ENCODE peak calls at places on chromosome 3, in seven cellular contexts. Y is NB4, A is stomach, Z is uterus, U is ovary, T is sigmoid colon, H is transverse colon. I is an unnamed sample.

GRCh38 chr3:114506622-114507300 is 212.9 kb downstream of the TIGIT start:
- DNase-seq in Y (no peak), A (no peak), Z (no peak), U (no peak), T (no peak), H (no peak), I (no peak)

GRCh38 chr3:115698851-115699535 is 75.7 kb downstream of the GAP43 start:
- DNase-seq in Y (no peak), A (no peak), Z (no peak), U (no peak), T (no peak), H (no peak), I (no peak)

GRCh38 chr3:197253243-197253947 is 45.0 kb downstream of the DLG1 start:
- DNase-seq in Y (no peak), A (no peak), Z (no peak), U (no peak), T (no peak), H (no peak), I (no peak)

GRCh38 chr3:36482880-36483279 is 102.6 kb downstream of the STAC start:
- DNase-seq in Y (no peak), A (no peak), Z (no peak), U (no peak), T (no peak), H (no peak), I (no peak)

GRCh38 chr3:44252332-44252731 is 10.6 kb downstream of the TOPAZ1 start:
- DNase-seq in Y (no peak), A (no peak), Z (no peak), U (no peak), T (no peak), H (no peak), I (no peak)

GRCh38 chr3:79249701-79250100 is 518.1 kb downstream of the ROBO1 start:
- DNase-seq in Y (no peak), A (no peak), Z (no peak), U (no peak), T (no peak), H (no peak), I (no peak)

GRCh38 chr3:151203053-151203420 is at the start of gene GPR171:
- DNase-seq in Y (no peak), A (no peak), Z (no peak), U (no peak), T (no peak), H (peak), I (no peak)

GRCh38 chr3:99330281-99330680 is 308.1 kb upstream of the COL8A1 start:
- DNase-seq in Y (no peak), A (no peak), Z (no peak), U (no peak), T (no peak), H (no peak), I (peak)

GRCh38 chr3:136621628-136622027 is 130.6 kb downstream of the STAG1 start:
- DNase-seq in Y (peak), A (no peak), Z (no peak), U (no peak), T (no peak), H (no peak), I (no peak)

GRCh38 chr3:32226875-32227500 is 11.5 kb upstream of the CMTM8 start:
- DNase-seq in Y (no peak), A (no peak), Z (no peak), U (no peak), T (no peak), H (no peak), I (no peak)

GRCh38 chr3:70543493-70543892 is 231.1 kb upstream of the MDFIC2 start:
- DNase-seq in Y (no peak), A (no peak), Z (no peak), U (no peak), T (no peak), H (no peak), I (no peak)

GRCh38 chr3:111915905-111916304 is 56.8 kb downstream of the PHLDB2 start:
- DNase-seq in Y (no peak), A (no peak), Z (no peak), U (no peak), T (no peak), H (no peak), I (no peak)

GRCh38 chr3:161042023-161042501 is 63.1 kb downstream of the B3GALNT1 start:
- DNase-seq in Y (no peak), A (no peak), Z (no peak), U (no peak), T (no peak), H (no peak), I (no peak)

GRCh38 chr3:184786271-184787010 is 25.5 kb upstream of the VPS8 start:
- DNase-seq in Y (peak), A (no peak), Z (peak), U (peak), T (peak), H (peak), I (no peak)

GRCh38 chr3:9793161-9793781 is 389 bp downstream of the ARPC4 start:
- DNase-seq in Y (peak), A (no peak), Z (no peak), U (no peak), T (no peak), H (peak), I (peak)

DNA sequence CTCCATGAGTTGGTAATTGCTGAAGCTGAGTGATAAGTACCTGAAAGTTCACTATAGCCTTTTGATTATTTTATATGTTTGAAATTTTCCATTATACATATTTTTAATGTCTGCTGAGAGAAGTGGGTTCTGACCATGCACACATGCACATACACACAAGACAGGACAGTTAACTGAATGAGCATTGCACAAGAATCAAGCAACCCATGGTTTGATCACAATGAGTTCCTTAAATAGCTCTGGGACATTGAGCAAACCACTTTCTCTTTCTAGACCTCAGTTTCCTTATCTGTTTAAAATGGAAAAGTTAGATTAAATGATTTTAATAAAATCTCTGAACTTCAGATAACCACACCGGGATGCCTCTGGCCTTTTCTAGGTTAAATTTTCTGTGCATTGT is 26.7 kb downstream of the SNTN start:
- DNase-seq in Y (peak), A (no peak), Z (no peak), U (no peak), T (no peak), H (no peak), I (no peak)
- TF ChIP-seq POLR2A in Y (no peak), A (no peak), Z (no peak), U (no peak), T (no peak), H (no peak), I (no peak)

GRCh38 chr3:105449393-105449792 is 82.7 kb downstream of the ALCAM start:
- DNase-seq in Y (no peak), A (no peak), Z (no peak), U (no peak), T (no peak), H (no peak), I (no peak)

GRCh38 chr3:105444725-105445124 is 78.0 kb downstream of the ALCAM start:
- DNase-seq in Y (no peak), A (no peak), Z (no peak), U (no peak), T (no peak), H (no peak), I (no peak)

DNA sequence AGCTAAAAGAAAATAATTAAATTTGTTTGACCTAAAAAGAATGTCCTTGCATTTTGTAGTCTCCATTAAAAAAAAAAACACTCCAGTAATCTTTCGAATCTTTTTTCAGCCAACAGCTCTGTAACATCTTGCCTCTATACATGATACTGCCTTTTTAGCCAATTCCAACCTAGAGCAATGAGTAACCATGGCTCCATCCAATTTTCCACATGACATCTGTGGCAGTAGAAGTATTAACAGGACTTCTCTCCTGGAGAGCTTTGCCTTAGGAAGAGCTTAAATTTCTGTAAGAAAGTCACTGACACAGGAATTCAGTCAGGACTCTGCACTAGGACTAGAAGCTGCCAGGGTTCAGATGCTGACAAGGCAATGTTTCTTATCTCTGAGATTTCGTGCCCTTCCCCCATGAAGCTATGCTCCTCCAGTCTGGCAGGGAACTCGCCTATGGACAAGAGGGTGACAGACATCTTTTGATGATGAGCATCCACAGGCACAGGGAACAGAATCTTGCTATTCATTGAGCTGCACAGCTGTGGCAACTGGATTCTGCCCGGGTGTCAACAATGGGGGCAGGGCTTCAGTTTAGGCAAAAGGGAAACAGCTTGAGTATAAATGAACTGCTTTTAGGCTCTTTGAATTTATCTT is 81.8 kb downstream of the ALCAM start:
- DNase-seq in Y (no peak), A (no peak), Z (no peak), U (no peak), T (no peak), H (no peak), I (no peak)
- TF ChIP-seq POLR2A in Y (no peak), A (no peak), Z (no peak), U (no peak), T (no peak), H (no peak), I (no peak)

DNA sequence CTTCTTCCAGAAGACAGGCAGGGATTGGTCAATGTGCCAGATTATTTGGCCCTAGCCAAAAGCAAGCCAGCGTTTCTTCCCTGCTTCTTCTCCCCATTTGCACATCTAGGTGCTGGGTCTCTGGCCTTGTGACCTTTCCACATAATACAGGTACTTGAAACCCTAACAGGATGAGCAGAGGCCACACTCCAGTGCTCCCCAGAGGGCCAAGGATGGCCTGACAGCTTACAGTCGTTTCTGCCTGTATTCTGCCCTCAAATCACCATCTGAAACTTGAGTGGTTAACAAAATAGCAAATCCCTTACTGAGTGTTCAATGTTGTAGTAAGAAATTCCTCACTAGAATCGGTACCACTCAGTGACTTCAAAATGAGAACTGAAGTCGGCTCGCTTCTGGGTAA is 29.1 kb downstream of the MKRN2 start:
- DNase-seq in Y (no peak), A (no peak), Z (no peak), U (no peak), T (no peak), H (no peak), I (no peak)
- TF ChIP-seq POLR2A in Y (no peak), A (no peak), Z (no peak), U (no peak), T (no peak), H (no peak), I (no peak)

GRCh38 chr3:109254760-109255159 is 61.6 kb downstream of the DPPA2 start:
- DNase-seq in Y (no peak), A (no peak), Z (no peak), U (no peak), T (no peak), H (no peak), I (no peak)

GRCh38 chr3:109257269-109257668 is 59.0 kb downstream of the DPPA2 start:
- DNase-seq in Y (no peak), A (no peak), Z (no peak), U (no peak), T (no peak), H (no peak), I (no peak)
- TF ChIP-seq POLR2A in Y (no peak), A (no peak), Z (no peak), U (no peak), T (no peak), H (no peak), I (no peak)

DNA sequence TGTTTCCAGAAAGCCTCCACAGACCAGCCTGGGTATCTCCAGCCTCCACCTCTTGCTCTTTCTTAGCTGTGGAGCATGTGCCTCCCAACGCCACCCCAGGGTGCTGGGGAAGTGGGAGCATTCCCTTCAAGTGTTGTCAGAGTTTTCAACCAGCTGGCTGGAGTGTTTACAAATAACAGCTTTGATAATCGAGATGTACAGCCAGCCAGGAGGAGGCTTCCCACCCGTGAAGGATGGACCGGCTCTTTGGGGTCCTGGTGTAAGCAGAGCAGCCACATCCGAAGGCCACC is 8.5 kb upstream of the OXTR start:
- DNase-seq in Y (no peak), A (no peak), Z (no peak), U (no peak), T (no peak), H (no peak), I (no peak)
- TF ChIP-seq POLR2A in Y (no peak), A (no peak), Z (no peak), U (no peak), T (no peak), H (no peak), I (no peak)